ENCODE peak calls at places on chromosomes 1 and 21, in five cellular contexts. G, T, F, E and S are unnamed samples.
A peak's percentile ranks its signal among the peaks of the same experiment; 100 is the strongest.

GRCh38 chr1:47388548-47389238 is 27.4 kb upstream of the FOXE3 start:
- DNase-seq in T (peak; percentile 67), F (peak; percentile 81), E (peak; percentile 80), G (peak; percentile 53), S (peak; percentile 89)

GRCh38 chr1:218494449-218494852 is 149.3 kb downstream of the TGFB2 start:
- DNase-seq in T (no peak), E (no peak), G (no peak), F (no peak), S (peak; percentile 51)

GRCh38 chr1:206963740-206964139 is 6.5 kb downstream of the FCAMR start:
- DNase-seq in E (no peak), T (no peak), F (peak; percentile 43), G (no peak), S (no peak)

GRCh38 chr1:151935154-151935553 is 25.8 kb upstream of the THEM4 start:
- DNase-seq in E (no peak), T (peak; percentile 41), G (no peak), F (no peak), S (no peak)

GRCh38 chr21:28771790-28772501 is 220.7 kb downstream of the LTN1 start:
- DNase-seq in G (no peak), E (no peak), F (no peak), T (peak; percentile 91), S (no peak)

GRCh38 chr21:31172328-31172727 is 134.1 kb upstream of the KRTAP19-8 start:
- DNase-seq in G (no peak), F (no peak), E (no peak), T (no peak), S (no peak)

GRCh38 chr1:113758631-113759340 is 500 bp downstream of the PHTF1 start:
- DNase-seq in E (peak; percentile 82), F (peak; percentile 84), T (peak; percentile 25), G (peak; percentile 13), S (peak; percentile 87)

GRCh38 chr1:164562947-164563346 is 4.0 kb downstream of the PBX1 start:
- DNase-seq in E (no peak), G (no peak), T (no peak), F (no peak), S (no peak)

GRCh38 chr1:70536708-70537398 is 125.8 kb downstream of the CTH start:
- DNase-seq in T (no peak), F (no peak), G (no peak), E (no peak), S (no peak)

GRCh38 chr1:224786533-224787249 is 142.8 kb upstream of the DNAH14 start:
- DNase-seq in G (no peak), T (peak; percentile 4), F (no peak), E (no peak), S (no peak)

GRCh38 chr1:92820551-92820950 is 11.3 kb upstream of the RPL5 start:
- DNase-seq in E (no peak), T (peak; percentile 56), G (no peak), F (no peak), S (no peak)

GRCh38 chr21:44285547-44285992 is at the start of gene AIRE:
- DNase-seq in T (peak; percentile 29), G (no peak), E (peak; percentile 64), F (no peak), S (no peak)

GRCh38 chr1:20442920-20443625 is 42.9 kb downstream of the CAMK2N1 start:
- DNase-seq in E (peak; percentile 71), G (no peak), T (peak; percentile 17), F (no peak), S (no peak)

GRCh38 chr1:61165402-61165801 is 83.0 kb downstream of the NFIA start:
- DNase-seq in E (no peak), G (no peak), F (no peak), T (no peak), S (no peak)

GRCh38 chr1:27491748-27492700 is 2.1 kb upstream of the WASF2 start:
- DNase-seq in E (no peak), T (no peak), G (no peak), F (no peak), S (no peak)

GRCh38 chr1:5720484-5720883 is 271.7 kb downstream of the NPHP4 start:
- DNase-seq in G (no peak), E (no peak), T (no peak), F (no peak), S (no peak)

GRCh38 chr1:40185951-40186864 is 25.0 kb downstream of the RLF start:
- DNase-seq in G (no peak), T (peak; percentile 62), E (no peak), F (no peak), S (no peak)

GRCh38 chr21:39386194-39386593 is 37.3 kb upstream of the HMGN1 start:
- DNase-seq in T (no peak), G (no peak), E (no peak), F (no peak), S (no peak)

GRCh38 chr1:40897499-40897898 is 35.3 kb upstream of the CITED4 start:
- DNase-seq in G (peak; percentile 33), E (no peak), T (peak; percentile 50), F (no peak), S (no peak)

GRCh38 chr1:24743404-24744211 is 1.6 kb upstream of the CLIC4 start:
- DNase-seq in E (no peak), T (peak; percentile 63), G (no peak), F (no peak), S (no peak)

GRCh38 chr1:108972941-108973340 is 9.7 kb upstream of the CLCC1 start:
- DNase-seq in T (no peak), E (no peak), F (no peak), G (no peak), S (no peak)

GRCh38 chr1:48530727-48531351 is 58.8 kb upstream of the SPATA6 start:
- DNase-seq in G (peak; percentile 36), F (peak; percentile 83), E (peak; percentile 50), T (peak; percentile 29), S (peak; percentile 85)

GRCh38 chr1:156838972-156839371 is 19.9 kb downstream of the INSRR start:
- DNase-seq in F (peak; percentile 74), T (no peak), G (peak; percentile 72), E (peak; percentile 81), S (peak; percentile 86)

GRCh38 chr1:160096491-160097116 is 1.8 kb downstream of the IGSF8 start:
- DNase-seq in E (no peak), F (no peak), T (peak; percentile 52), G (no peak), S (no peak)

GRCh38 chr1:93672069-93672468 is 9.6 kb downstream of the BCAR3 start:
- DNase-seq in T (peak; percentile 93), E (no peak), F (peak; percentile 64), G (peak; percentile 24), S (no peak)

GRCh38 chr1:161481624-161482392 is 23.4 kb upstream of the FCGR2A start:
- DNase-seq in E (no peak), T (no peak), F (no peak), G (no peak), S (no peak)

GRCh38 chr1:56060901-56061300 is 518.5 kb downstream of the PLPP3 start:
- DNase-seq in F (no peak), T (peak; percentile 82), G (no peak), E (no peak), S (no peak)

GRCh38 chr1:97137862-97138514 is 416.4 kb downstream of the PTBP2 start:
- DNase-seq in F (no peak), E (peak; percentile 35), G (peak; percentile 5), T (peak; percentile 78), S (no peak)

GRCh38 chr1:11357291-11357690 is 84.3 kb downstream of the UBIAD1 start:
- DNase-seq in E (no peak), G (no peak), T (no peak), F (no peak), S (no peak)
- TF ChIP-seq USF2 in E (no peak), G (no peak), T (no peak), F (no peak), S (no peak)

GRCh38 chr21:27407296-27407695 is 440.4 kb upstream of the ADAMTS5 start:
- DNase-seq in F (no peak), G (no peak), E (no peak), T (no peak), S (no peak)
- TF ChIP-seq USF2 in F (no peak), G (no peak), E (no peak), T (no peak), S (no peak)

DNA sequence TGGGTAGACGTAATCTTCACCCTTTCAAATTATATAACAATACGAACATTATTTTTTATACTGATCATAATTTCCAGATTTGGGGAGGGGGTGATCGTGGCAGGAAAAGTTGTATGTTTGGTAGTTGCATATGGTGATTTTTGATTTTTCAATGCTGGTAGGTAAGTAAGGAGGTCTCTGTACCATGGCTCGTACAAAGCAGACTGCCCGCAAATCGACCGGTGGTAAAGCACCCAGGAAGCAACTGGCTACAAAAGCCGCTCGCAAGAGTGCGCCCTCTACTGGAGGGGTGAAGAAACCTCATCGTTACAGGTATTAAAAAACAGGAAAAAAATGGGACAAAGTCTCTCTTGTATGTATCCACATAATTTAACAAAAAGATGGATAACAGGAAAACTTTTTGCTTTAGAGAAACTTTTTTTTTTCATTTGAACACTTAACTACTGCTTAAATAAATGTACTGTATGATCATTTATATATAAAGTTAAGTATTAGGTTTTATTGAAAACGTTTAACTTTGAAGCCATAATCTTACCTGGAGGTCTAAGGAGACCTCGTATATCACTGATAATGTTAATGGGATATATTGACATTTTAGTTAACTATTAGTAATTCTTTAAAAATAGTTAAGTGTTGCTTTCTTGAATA is 1.8 kb downstream of the H3-3A start:
- DNase-seq in E (no peak), T (no peak), F (no peak), G (no peak), S (no peak)
- TF ChIP-seq USF2 in E (no peak), T (no peak), F (no peak), G (no peak), S (no peak)

GRCh38 chr1:63713627-63714481 is 60.0 kb upstream of the ROR1 start:
- DNase-seq in T (peak; percentile 93), E (no peak), G (peak; percentile 51), F (no peak), S (no peak)

GRCh38 chr1:63717511-63718120 is 56.2 kb upstream of the ROR1 start:
- DNase-seq in T (no peak), E (no peak), F (no peak), G (no peak), S (no peak)

GRCh38 chr1:63713041-63713440 is 60.8 kb upstream of the ROR1 start:
- DNase-seq in G (no peak), E (no peak), F (no peak), T (no peak), S (no peak)

GRCh38 chr1:63710776-63711175 is 63.0 kb upstream of the ROR1 start:
- DNase-seq in T (no peak), F (no peak), E (no peak), G (no peak), S (no peak)

GRCh38 chr1:63714482-63714760 is 59.4 kb upstream of the ROR1 start:
- DNase-seq in G (no peak), T (no peak), F (no peak), E (no peak), S (no peak)
- TF ChIP-seq USF2 in G (peak; percentile 36), T (no peak), F (peak; percentile 8), E (no peak), S (peak; percentile 39)